ENCODE peak calls at places on chromosomes 6 and 20, in nine cellular contexts. B is psoas muscle, C is A549, V is mucosa of descending colon, Z is mammary epithelial cell, U is ovary, P is heart left ventricle, X is MM.1S, J is pancreas. E is an unnamed sample.
A peak's percentile ranks its signal among the peaks of the same experiment; 100 is the strongest.

GRCh38 chr6:12472601-12473038 is 182.5 kb downstream of the EDN1 start:
- DNase-seq in B (peak; percentile 68), C (peak; percentile 50), P (peak; percentile 28), Z (peak; percentile 100), J (peak; percentile 24), V (no peak), U (peak; percentile 19), X (no peak), E (peak; percentile 55)

GRCh38 chr6:17865798-17866725 is 121.4 kb downstream of the KIF13A start:
- DNase-seq in V (peak; percentile 24), Z (peak; percentile 99), B (peak; percentile 80), C (peak; percentile 91), X (no peak), J (no peak), P (peak; percentile 64), U (peak; percentile 40), E (peak; percentile 80)

GRCh38 chr20:38338849-38339520 is 7.3 kb upstream of the LBP start:
- DNase-seq in Z (peak; percentile 34), P (no peak), U (no peak), C (no peak), B (no peak), J (no peak), V (peak; percentile 27), X (no peak), E (no peak)

GRCh38 chr20:59222239-59222981 is 58.8 kb downstream of the ZNF831 start:
- DNase-seq in P (peak; percentile 81), U (peak; percentile 81), X (peak; percentile 66), J (peak; percentile 66), C (peak; percentile 77), B (peak; percentile 81), V (peak; percentile 91), Z (peak; percentile 39), E (peak; percentile 60)

GRCh38 chr6:6332873-6333272 is 12.4 kb upstream of the F13A1 start:
- DNase-seq in U (no peak), B (no peak), P (no peak), J (no peak), V (no peak), X (peak; percentile 26), Z (no peak), C (no peak), E (no peak)

GRCh38 chr6:33492093-33492492 is 37.7 kb downstream of the ZBTB9 start:
- DNase-seq in B (no peak), C (no peak), J (no peak), U (no peak), V (no peak), Z (no peak), P (no peak), X (no peak), E (no peak)

GRCh38 chr6:154984146-154984545 is 11.0 kb upstream of the TIAM2 start:
- DNase-seq in Z (no peak), X (no peak), U (no peak), P (no peak), B (no peak), J (no peak), V (no peak), C (no peak), E (no peak)

GRCh38 chr20:52047811-52048302 is 143.7 kb downstream of the ZFP64 start:
- DNase-seq in C (no peak), B (no peak), J (no peak), X (no peak), V (no peak), P (no peak), Z (peak; percentile 33), U (no peak), E (no peak)

GRCh38 chr20:1741309-1742048 is 83.9 kb upstream of the SIRPG start:
- DNase-seq in Z (no peak), B (no peak), U (no peak), P (no peak), V (no peak), J (no peak), X (peak; percentile 26), C (no peak), E (no peak)

GRCh38 chr6:13406051-13406477 is 77.7 kb upstream of the TBC1D7 start:
- DNase-seq in X (no peak), B (no peak), Z (no peak), U (no peak), P (no peak), V (no peak), J (peak; percentile 40), C (no peak), E (no peak)

GRCh38 chr20:52422574-52423463 is 231.2 kb upstream of the ZFP64 start:
- DNase-seq in C (no peak), B (no peak), V (no peak), P (no peak), X (no peak), U (no peak), Z (no peak), J (no peak), E (no peak)

GRCh38 chr6:15324427-15324985 is 78.6 kb downstream of the JARID2 start:
- DNase-seq in B (no peak), X (no peak), P (no peak), U (no peak), J (no peak), Z (no peak), V (no peak), C (no peak), E (no peak)

GRCh38 chr20:57392130-57392445 is 892 bp downstream of the RBM38 start:
- DNase-seq in Z (no peak), J (no peak), X (no peak), B (no peak), C (no peak), P (no peak), U (peak; percentile 51), V (peak; percentile 48), E (no peak)
- H3K4me1 ChIP-seq in Z (peaks cover 40% of the 10 kb centered on the region), J (no peaks in the 10 kb centered on the region), X (peaks cover 52% of the 10 kb centered on the region), B (peaks cover 46% of the 10 kb centered on the region), C (peaks cover 9% of the 10 kb centered on the region), P (peaks cover 75% of the 10 kb centered on the region), U (peaks cover 27% of the 10 kb centered on the region), V (peaks cover 33% of the 10 kb centered on the region), E (no peaks in the 10 kb centered on the region)

DNA sequence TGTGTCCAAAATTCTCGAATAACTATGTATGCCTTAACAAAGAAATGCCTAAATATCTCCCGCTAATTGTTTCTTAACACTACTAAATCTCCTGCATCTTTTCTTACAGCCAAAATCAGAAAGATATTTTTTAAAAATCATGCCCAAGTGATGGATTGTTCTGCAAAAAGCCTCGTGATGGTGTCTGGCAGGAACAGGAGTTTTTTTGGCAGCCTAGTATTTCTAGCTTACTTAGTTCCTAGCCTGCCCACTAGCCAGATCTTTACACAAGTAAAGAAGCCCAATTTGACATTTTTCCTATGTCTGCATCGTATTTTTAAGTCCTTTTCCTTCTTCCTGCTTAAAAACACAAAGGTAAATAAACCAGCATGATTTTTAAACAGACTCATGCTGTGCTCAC is 31.5 kb downstream of the SLC2A12 start:
- DNase-seq in B (no peak), P (no peak), U (no peak), V (no peak), Z (no peak), J (no peak), X (no peak), C (no peak), E (no peak)
- H3K4me3 ChIP-seq in B (no peak overlapping the region), P (no peak overlapping the region), U (no peak overlapping the region), V (no peak overlapping the region), Z (no peak overlapping the region), J (no peak overlapping the region), X (no peak overlapping the region), C (no peak overlapping the region), E (no peak overlapping the region)

GRCh38 chr6:1477432-1478090 is 88.2 kb downstream of the FOXF2 start:
- DNase-seq in J (no peak), U (no peak), B (no peak), V (no peak), X (no peak), Z (peak; percentile 30), C (peak; percentile 59), P (no peak), E (no peak)
- H3K4me1 ChIP-seq in J (no peaks in the 10 kb centered on the region), U (no peaks in the 10 kb centered on the region), B (no peaks in the 10 kb centered on the region), V (no peaks in the 10 kb centered on the region), X (peaks cover 11% of the 10 kb centered on the region), Z (peaks cover 25% of the 10 kb centered on the region), C (peaks cover 53% of the 10 kb centered on the region), P (no peaks in the 10 kb centered on the region), E (no peaks in the 10 kb centered on the region)

GRCh38 chr6:122222761-122223160 is 176.7 kb upstream of the HSF2 start:
- DNase-seq in P (no peak), J (no peak), C (no peak), B (no peak), Z (no peak), U (no peak), V (no peak), X (peak; percentile 19), E (no peak)
- H3K4me3 ChIP-seq in P (no peak overlapping the region), J (no peak overlapping the region), C (no peak overlapping the region), B (peak overlapping the region; percentile 35), Z (no peak overlapping the region), U (no peak overlapping the region), V (no peak overlapping the region), X (no peak overlapping the region), E (no peak overlapping the region)

DNA sequence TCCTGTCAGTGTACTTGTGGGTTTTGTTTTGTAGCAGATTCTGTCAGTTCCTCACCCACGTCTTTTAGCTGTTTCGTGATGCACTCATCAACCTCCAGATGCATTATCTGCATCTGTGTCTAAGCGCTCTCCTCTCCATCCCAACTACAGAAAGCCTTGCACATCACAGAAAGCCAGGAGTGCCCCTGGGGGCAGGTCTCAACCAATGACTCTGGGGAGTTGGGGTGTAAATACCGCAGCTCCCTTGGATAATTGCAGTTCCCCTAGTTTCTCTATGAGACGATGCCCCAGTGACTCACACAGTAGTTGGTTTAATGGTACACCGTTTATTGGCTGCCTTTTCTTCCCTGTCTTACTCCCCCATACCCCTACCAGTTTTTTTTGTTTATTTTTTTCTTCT is 158.1 kb downstream of the SOX4 start:
- DNase-seq in X (no peak), V (no peak), C (no peak), Z (no peak), P (no peak), J (no peak), U (no peak), B (no peak), E (no peak)
- H3K4me1 ChIP-seq in X (no peaks in the 10 kb centered on the region), V (peaks cover 5% of the 10 kb centered on the region), C (peaks cover 63% of the 10 kb centered on the region), Z (peaks cover 51% of the 10 kb centered on the region), P (peaks cover 11% of the 10 kb centered on the region), J (no peaks in the 10 kb centered on the region), U (peaks cover 10% of the 10 kb centered on the region), B (no peaks in the 10 kb centered on the region), E (no peaks in the 10 kb centered on the region)

GRCh38 chr6:122838060-122838780 is 49.2 kb downstream of the SMPDL3A start:
- DNase-seq in C (peak; percentile 7), V (peak; percentile 46), Z (no peak), X (peak; percentile 14), U (no peak), J (no peak), P (no peak), B (no peak), E (no peak)
- H3K4me3 ChIP-seq in C (no peak overlapping the region), V (no peak overlapping the region), Z (no peak overlapping the region), X (no peak overlapping the region), U (no peak overlapping the region), J (no peak overlapping the region), P (no peak overlapping the region), B (no peak overlapping the region), E (no peak overlapping the region)

DNA sequence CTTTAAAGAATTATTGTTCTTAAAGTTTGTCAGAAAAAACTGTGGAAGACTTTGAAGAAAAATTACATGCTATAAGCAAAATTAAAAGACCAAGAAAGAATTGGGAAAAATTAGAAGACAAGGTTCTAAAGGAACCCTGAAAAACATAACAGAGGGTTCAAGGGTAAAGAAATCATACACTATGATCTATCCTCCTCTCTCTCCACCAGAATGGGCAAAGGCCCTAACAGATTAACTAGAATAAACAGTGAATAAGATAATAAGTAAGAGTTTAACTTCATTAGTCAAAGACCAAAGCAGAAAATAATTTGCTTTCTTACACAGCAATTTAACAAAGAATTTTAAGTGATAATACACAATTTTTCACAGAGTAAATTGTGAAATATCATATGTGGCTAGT is 201.2 kb upstream of the PDE10A start:
- DNase-seq in X (no peak), C (no peak), P (no peak), J (no peak), B (no peak), V (no peak), U (no peak), Z (no peak), E (no peak)
- H3K4me1 ChIP-seq in X (no peaks in the 10 kb centered on the region), C (peaks cover 16% of the 10 kb centered on the region), P (no peaks in the 10 kb centered on the region), J (no peaks in the 10 kb centered on the region), B (no peaks in the 10 kb centered on the region), V (no peaks in the 10 kb centered on the region), U (no peaks in the 10 kb centered on the region), Z (no peaks in the 10 kb centered on the region), E (no peaks in the 10 kb centered on the region)

E was measured in breast epithelium.